ENCODE peak calls at places on chromosomes 2 and 18, in five cellular contexts. Y is stimulated activated CD4-positive, alpha-beta T cell treated with anti-CD3 and anti-CD28 coated beads, Interleukin-12 subunit alpha, Interleukin-12 subunit beta, amount 100 ng/mL, for 24 hours; T is Calu3; M is head of caudate nucleus; A is NCI-H1105. Z is an unnamed sample.

GRCh38 chr18:63292844-63293683 is 26.5 kb downstream of the BCL2 start:
- DNase-seq in T (no peak), A (no peak), M (no peak), Y (no peak), Z (no peak)

GRCh38 chr2:239161711-239162140 is 239.1 kb downstream of the HDAC4 start:
- DNase-seq in Y (no peak), A (no peak), M (peak), T (no peak), Z (no peak)

GRCh38 chr2:206392118-206392517 is 51.2 kb upstream of the ADAM23 start:
- DNase-seq in A (no peak), M (no peak), T (peak), Y (no peak), Z (no peak)

GRCh38 chr2:85188852-85189251 is 55.7 kb downstream of the TCF7L1 start:
- DNase-seq in Y (no peak), M (no peak), T (no peak), A (no peak), Z (no peak)

GRCh38 chr2:176110975-176111663 is 4.0 kb downstream of the HOXD11 start:
- DNase-seq in T (no peak), Y (no peak), A (peak), M (no peak), Z (no peak)

GRCh38 chr2:64019083-64019974 is at the start of gene VPS54:
- DNase-seq in Y (peak), T (peak), A (peak), M (peak), Z (peak)

GRCh38 chr2:157488877-157489276 is 45.0 kb upstream of the CYTIP start:
- DNase-seq in Y (no peak), A (no peak), T (peak), M (no peak), Z (no peak)

GRCh38 chr18:36284671-36285295 is 12.7 kb upstream of the FHOD3 start:
- DNase-seq in Y (no peak), M (no peak), A (peak), T (peak), Z (no peak)

GRCh38 chr2:29228276-29228675 is 113.1 kb downstream of the CLIP4 start:
- DNase-seq in M (no peak), Y (no peak), T (no peak), A (no peak), Z (peak)

GRCh38 chr2:166494140-166494544 is at the start of gene SCN7A:
- DNase-seq in T (peak), Y (no peak), A (peak), M (peak), Z (peak)

GRCh38 chr18:45783097-45784075 is 42.1 kb upstream of the SIGLEC15 start:
- DNase-seq in M (no peak), Y (no peak), A (no peak), T (no peak), Z (no peak)

GRCh38 chr18:25737710-25738251 is 352.6 kb downstream of the SS18 start:
- DNase-seq in A (no peak), M (no peak), Y (no peak), T (no peak), Z (no peak)

GRCh38 chr2:149059822-149060221 is 21.3 kb downstream of the LYPD6B start:
- DNase-seq in M (no peak), T (no peak), A (no peak), Y (no peak), Z (no peak)

GRCh38 chr2:71948781-71949536 is 198.7 kb downstream of the CYP26B1 start:
- DNase-seq in A (no peak), T (no peak), Y (no peak), M (no peak), Z (no peak)

GRCh38 chr2:161223139-161223732 is 63.0 kb downstream of the TANK start:
- DNase-seq in T (peak), Y (no peak), M (no peak), A (no peak), Z (no peak)

GRCh38 chr2:144510206-144510991 is 9.5 kb downstream of the ZEB2 start:
- DNase-seq in Y (no peak), M (no peak), A (no peak), T (no peak), Z (peak)

GRCh38 chr18:711330-711692 is 1.1 kb downstream of the ENOSF1 start:
- DNase-seq in T (no peak), Y (no peak), A (no peak), M (no peak), Z (no peak)

GRCh38 chr2:30761226-30761625 is 46.0 kb downstream of the CAPN13 start:
- DNase-seq in M (no peak), A (no peak), Y (no peak), T (no peak), Z (no peak)